ENCODE peak calls at places on chromosomes 7 and 10, in seven cellular contexts. F is naive thymus-derived CD8-positive, alpha-beta T cell; P is NCI-H146; L is stimulated activated CD8-positive, alpha-beta memory T cell treated with anti-CD3 and anti-CD28 coated beads, Interleukin-15, amount 100 ng/mL, for 4 hours; O is activated CD8-positive, alpha-beta T cell treated with anti-CD3 and anti-CD28 coated beads for 36 hours; B is HCEC 1CT; J is mesothelial cell of epicardium. T is an unnamed sample.

GRCh38 chr7:148044173-148044572 is 546.4 kb upstream of the C7orf33 start:
- DNase-seq in L (no peak), F (no peak), O (no peak), P (peak; percentile 86), J (no peak), B (no peak), T (no peak)

GRCh38 chr7:130912086-130912909 is 178.3 kb upstream of the KLF14 start:
- DNase-seq in L (no peak), B (peak; percentile 87), P (no peak), J (no peak), O (no peak), F (no peak), T (no peak)

GRCh38 chr10:102832987-102833386 is 4.2 kb downstream of the CYP17A1 start:
- DNase-seq in B (no peak), J (no peak), F (no peak), L (no peak), O (no peak), P (no peak), T (no peak)

GRCh38 chr7:78130443-78131200 is 332.0 kb downstream of the PHTF2 start:
- DNase-seq in O (no peak), J (no peak), B (no peak), F (no peak), L (no peak), P (no peak), T (peak; percentile 13)

GRCh38 chr10:13769926-13770325 is 183.2 kb downstream of the PRPF18 start:
- DNase-seq in J (no peak), L (no peak), B (no peak), F (no peak), P (peak; percentile 27), O (no peak), T (no peak)

GRCh38 chr7:32941996-32942782 is 15.1 kb upstream of the FKBP9 start:
- DNase-seq in P (peak; percentile 74), B (peak; percentile 48), O (peak; percentile 68), J (peak; percentile 63), F (peak; percentile 42), L (peak; percentile 49), T (peak; percentile 58)

GRCh38 chr10:96038476-96039387 is 4.7 kb upstream of the CCNJ start:
- DNase-seq in L (no peak), F (no peak), O (no peak), B (no peak), J (no peak), P (peak; percentile 75), T (peak; percentile 56)

GRCh38 chr10:131982796-131983195 is 1.1 kb upstream of the BNIP3 start:
- DNase-seq in F (no peak), J (no peak), L (no peak), O (no peak), B (no peak), P (no peak), T (no peak)

GRCh38 chr10:6423004-6423403 is 157.1 kb downstream of the PRKCQ start:
- DNase-seq in P (no peak), J (no peak), O (peak; percentile 82), F (no peak), L (peak; percentile 15), B (no peak), T (no peak)

GRCh38 chr10:43461950-43462349 is 25.0 kb downstream of the ZNF487 start:
- DNase-seq in J (no peak), B (peak; percentile 59), F (no peak), P (peak; percentile 91), L (no peak), O (peak; percentile 38), T (peak; percentile 86)

GRCh38 chr10:29598861-29599311 is 35.9 kb downstream of the SVIL start:
- DNase-seq in J (no peak), B (no peak), F (no peak), L (no peak), O (no peak), P (no peak), T (no peak)